ENCODE peak calls at places on chromosomes 2 and 18, in nine cellular contexts. P is bronchial epithelial cell, U is transverse colon, T is neural crest cell, A is astrocyte of the spinal cord, L is lower lobe of right lung, J is sigmoid colon, D is dorsolateral prefrontal cortex, W is stomach. G is an unnamed sample.

GRCh38 chr18:31591628-31592027 is at the start of gene TTR:
- DNase-seq in W (peak), T (no peak), L (no peak), U (no peak), P (no peak), D (no peak), A (no peak), J (no peak), G (no peak)

GRCh38 chr2:109153005-109153404 is 24.0 kb downstream of the SH3RF3 start:
- DNase-seq in P (no peak), D (no peak), W (no peak), L (no peak), T (no peak), A (no peak), U (no peak), J (no peak), G (no peak)

GRCh38 chr2:9229470-9229820 is 22.8 kb downstream of the ASAP2 start:
- DNase-seq in D (no peak), L (no peak), W (no peak), P (no peak), U (no peak), J (no peak), A (no peak), T (no peak), G (no peak)

GRCh38 chr2:241924069-241924908 is 54.8 kb downstream of the RTP5 start:
- DNase-seq in P (no peak), J (no peak), D (no peak), A (no peak), L (no peak), U (no peak), T (no peak), W (no peak), G (no peak)

GRCh38 chr2:113039158-113039557 is 13.5 kb downstream of the IL36B start:
- DNase-seq in U (no peak), J (no peak), L (no peak), P (no peak), W (peak), D (no peak), T (no peak), A (no peak), G (no peak)

GRCh38 chr18:48007955-48008701 is 77.7 kb upstream of the SMAD2 start:
- DNase-seq in T (peak), A (peak), L (peak), W (peak), J (peak), P (no peak), D (no peak), U (peak), G (peak)

GRCh38 chr2:206452750-206453149 is 9.4 kb downstream of the ADAM23 start:
- DNase-seq in W (no peak), U (no peak), L (no peak), T (no peak), A (no peak), J (no peak), D (no peak), P (peak), G (no peak)

GRCh38 chr2:143128681-143129580 is at the start of gene ARHGAP15:
- DNase-seq in A (no peak), L (peak), D (no peak), U (peak), P (no peak), W (peak), T (no peak), J (no peak), G (no peak)

GRCh38 chr2:71513096-71513495 is 59.7 kb downstream of the DYSF start:
- DNase-seq in L (no peak), U (no peak), D (no peak), J (no peak), T (no peak), A (no peak), W (no peak), P (no peak), G (no peak)

GRCh38 chr2:156098506-156098905 is 234.0 kb downstream of the NR4A2 start:
- DNase-seq in W (no peak), D (no peak), J (no peak), A (no peak), T (no peak), L (no peak), P (no peak), U (no peak), G (no peak)

GRCh38 chr2:237452846-237453245 is 34.2 kb upstream of the MLPH start:
- DNase-seq in L (no peak), D (no peak), J (no peak), A (no peak), W (no peak), T (no peak), P (peak), U (no peak), G (no peak)

GRCh38 chr2:130728007-130728454 is 839 bp upstream of the GPR148 start:
- DNase-seq in L (no peak), U (peak), A (peak), T (no peak), D (no peak), P (peak), W (peak), J (no peak), G (no peak)

GRCh38 chr2:46385786-46386577 is 88.8 kb downstream of the EPAS1 start:
- DNase-seq in U (no peak), D (no peak), J (no peak), W (no peak), L (no peak), P (peak), A (no peak), T (no peak), G (no peak)

GRCh38 chr2:201831469-201831868 is 25.1 kb downstream of the CDK15 start:
- DNase-seq in U (no peak), D (no peak), P (no peak), W (no peak), J (no peak), A (peak), T (no peak), L (no peak), G (no peak)

GRCh38 chr2:180385601-180386201 is 378.6 kb upstream of the CWC22 start:
- DNase-seq in J (no peak), D (no peak), U (no peak), T (no peak), P (peak), A (peak), L (no peak), W (no peak), G (no peak)

GRCh38 chr18:45412577-45412976 is 202.7 kb upstream of the SLC14A2 start:
- DNase-seq in L (no peak), D (no peak), W (no peak), U (no peak), P (peak), T (no peak), A (no peak), J (no peak), G (no peak)

GRCh38 chr2:58939388-58939787 is 698.3 kb upstream of the FANCL start:
- DNase-seq in U (no peak), L (no peak), D (no peak), P (peak), W (no peak), J (no peak), T (no peak), A (peak), G (no peak)

GRCh38 chr2:29295843-29296242 is 180.6 kb downstream of the CLIP4 start:
- DNase-seq in A (no peak), T (peak), U (no peak), P (peak), D (peak), J (no peak), W (no peak), L (no peak), G (no peak)

GRCh38 chr2:108451976-108452375 is 3.0 kb downstream of the GCC2 start:
- DNase-seq in P (no peak), D (no peak), J (no peak), A (no peak), U (no peak), L (no peak), T (no peak), W (no peak), G (no peak)

GRCh38 chr2:171411214-171411613 is 22.6 kb downstream of the METTL8 start:
- DNase-seq in L (no peak), T (no peak), A (no peak), D (no peak), P (no peak), U (no peak), J (no peak), W (no peak), G (no peak)

GRCh38 chr2:221397179-221397578 is 174.9 kb downstream of the EPHA4 start:
- DNase-seq in A (no peak), W (no peak), J (no peak), U (no peak), P (peak), D (no peak), L (no peak), T (no peak), G (no peak)

GRCh38 chr2:47776621-47777020 is 6.3 kb upstream of the MSH6 start:
- DNase-seq in W (no peak), A (no peak), J (no peak), P (no peak), U (no peak), L (no peak), T (no peak), D (no peak), G (no peak)

GRCh38 chr2:15646661-15647060 is 55.0 kb downstream of the DDX1 start:
- DNase-seq in J (no peak), P (no peak), L (no peak), W (no peak), T (no peak), U (no peak), D (no peak), A (no peak), G (no peak)

GRCh38 chr18:56185126-56185525 is 453.3 kb downstream of the TXNL1 start:
- DNase-seq in D (no peak), P (no peak), L (no peak), A (no peak), U (no peak), T (no peak), J (no peak), W (no peak), G (no peak)

DNA sequence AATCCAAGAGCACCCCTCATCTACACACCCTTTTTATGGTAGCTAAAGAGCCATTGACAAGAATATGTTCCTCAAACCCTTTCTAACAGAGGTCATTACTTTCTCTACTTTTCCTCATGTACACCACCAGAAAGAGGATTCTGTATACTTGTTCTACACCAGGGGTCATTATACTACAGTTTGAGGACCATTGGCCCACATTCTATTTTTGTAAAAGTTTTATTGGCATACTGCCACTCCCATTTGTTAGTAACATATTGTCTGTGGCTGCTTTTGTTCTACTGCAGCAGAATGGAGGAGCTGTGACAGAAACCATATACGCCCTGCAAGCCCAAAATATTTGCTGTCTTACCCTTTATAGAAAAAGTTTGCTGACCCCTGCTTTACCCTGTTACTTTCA is 14.3 kb downstream of the HTR2B start:
- DNase-seq in W (no peak), D (no peak), L (no peak), J (no peak), P (no peak), U (no peak), A (peak), T (no peak), G (no peak)
- TF ChIP-seq CTCF in W (no peak), D (no peak), L (no peak), J (no peak), P (no peak), U (peak), A (peak), T (no peak), G (no peak)

GRCh38 chr2:240840435-240841060 is 20.5 kb upstream of the KIF1A start:
- DNase-seq in U (peak), A (peak), L (no peak), P (peak), W (peak), D (peak), T (peak), J (no peak), G (peak)
- TF ChIP-seq CTCF in U (peak), A (peak), L (peak), P (peak), W (peak), D (peak), T (peak), J (no peak), G (peak)

GRCh38 chr2:31822587-31822986 is 188.2 kb downstream of the MEMO1 start:
- DNase-seq in T (no peak), L (no peak), P (no peak), W (no peak), J (no peak), A (no peak), U (no peak), D (no peak), G (no peak)
- TF ChIP-seq CTCF in T (no peak), L (no peak), P (no peak), W (no peak), J (no peak), A (no peak), U (no peak), D (no peak), G (no peak)

GRCh38 chr2:197149546-197149945 is 161.0 kb downstream of the ANKRD44 start:
- DNase-seq in L (no peak), T (no peak), A (no peak), J (no peak), D (no peak), W (no peak), U (no peak), P (no peak), G (no peak)

GRCh38 chr2:197158138-197158537 is 152.4 kb downstream of the ANKRD44 start:
- DNase-seq in L (no peak), W (no peak), D (no peak), T (no peak), U (no peak), A (no peak), P (no peak), J (no peak), G (no peak)

GRCh38 chr2:197147942-197148341 is 162.6 kb downstream of the ANKRD44 start:
- DNase-seq in T (no peak), P (no peak), L (no peak), D (no peak), W (no peak), U (no peak), J (no peak), A (no peak), G (no peak)

GRCh38 chr2:197148401-197148800 is 162.2 kb downstream of the ANKRD44 start:
- DNase-seq in T (no peak), J (no peak), W (no peak), L (no peak), D (no peak), U (no peak), A (no peak), P (no peak), G (no peak)

GRCh38 chr2:197152451-197153228 is 157.9 kb downstream of the ANKRD44 start:
- DNase-seq in J (no peak), U (no peak), D (no peak), T (no peak), P (peak), L (peak), W (no peak), A (peak), G (no peak)
- TF ChIP-seq CTCF in J (no peak), U (no peak), D (no peak), T (no peak), P (no peak), L (peak), W (no peak), A (peak), G (no peak)